ENCODE peak calls at places on chromosomes 5 and 9, in six cellular contexts. Y, U, I, P, V and E are unnamed samples.

GRCh38 chr9:111937781-111938426 is 41.3 kb downstream of the UGCG start:
- DNase-seq in Y (peak; percentile 48), U (no peak), V (peak; percentile 39), P (no peak), I (peak; percentile 68), E (peak; percentile 48)

GRCh38 chr9:71675857-71676165 is 92.5 kb downstream of the CEMIP2 start:
- DNase-seq in U (no peak), I (no peak), P (no peak), Y (no peak), V (no peak), E (no peak)

GRCh38 chr9:110179734-110180133 is 28.2 kb downstream of the C9orf152 start:
- DNase-seq in I (no peak), V (no peak), P (no peak), U (no peak), Y (no peak), E (no peak)

GRCh38 chr9:134682651-134683364 is 41.2 kb downstream of the COL5A1 start:
- DNase-seq in I (no peak), V (no peak), P (no peak), U (no peak), Y (no peak), E (peak; percentile 64)

GRCh38 chr5:76528547-76529334 is 94.5 kb downstream of the F2RL2 start:
- DNase-seq in V (no peak), P (no peak), I (no peak), Y (no peak), U (no peak), E (no peak)

GRCh38 chr5:168424506-168425298 is 61.6 kb upstream of the RARS1 start:
- DNase-seq in Y (no peak), P (no peak), I (no peak), U (no peak), V (no peak), E (no peak)

GRCh38 chr5:172695431-172696054 is 54.5 kb downstream of the NEURL1B start:
- DNase-seq in U (no peak), P (no peak), V (no peak), I (no peak), Y (no peak), E (no peak)

GRCh38 chr5:1445313-1445894 is at the start of gene SLC6A3:
- DNase-seq in P (no peak), V (peak; percentile 44), I (no peak), Y (peak; percentile 46), U (no peak), E (peak; percentile 64)

GRCh38 chr5:96256795-96257470 is 176.1 kb downstream of the PCSK1 start:
- DNase-seq in I (no peak), U (peak; percentile 11), V (peak; percentile 29), Y (peak; percentile 13), P (no peak), E (peak; percentile 27)

GRCh38 chr5:94263068-94263467 is 355.3 kb downstream of the KIAA0825 start:
- DNase-seq in P (no peak), U (no peak), V (no peak), I (no peak), Y (no peak), E (no peak)

GRCh38 chr9:130518943-130519772 is 60.2 kb upstream of the FUBP3 start:
- DNase-seq in V (no peak), Y (no peak), I (no peak), P (no peak), U (no peak), E (no peak)

GRCh38 chr9:123090198-123090896 is 56.9 kb downstream of the GPR21 start:
- DNase-seq in V (no peak), I (no peak), U (no peak), Y (no peak), P (no peak), E (no peak)

GRCh38 chr9:23826120-23826629 is at the start of gene ELAVL2:
- DNase-seq in P (no peak), V (peak; percentile 96), Y (no peak), I (peak; percentile 83), U (peak; percentile 87), E (peak; percentile 86)

GRCh38 chr9:34664281-34665108 is 2.0 kb upstream of the CCL27 start:
- DNase-seq in P (peak; percentile 8), I (peak; percentile 79), V (peak; percentile 91), Y (peak; percentile 79), U (peak; percentile 78), E (peak; percentile 90)

GRCh38 chr5:140628711-140629110 is 4.3 kb downstream of the CD14 start:
- DNase-seq in I (no peak), Y (no peak), U (no peak), P (no peak), V (no peak), E (no peak)

GRCh38 chr9:127175319-127175715 is 52.9 kb upstream of the ANGPTL2 start:
- DNase-seq in Y (no peak), V (no peak), U (no peak), P (no peak), I (no peak), E (peak; percentile 51)

GRCh38 chr5:1666221-1666620 is 133.4 kb downstream of the MRPL36 start:
- DNase-seq in P (no peak), V (no peak), I (no peak), Y (peak; percentile 18), U (no peak), E (no peak)

GRCh38 chr9:107243757-107244156 is 39.3 kb upstream of the RAD23B start:
- DNase-seq in I (no peak), V (peak; percentile 82), U (no peak), Y (no peak), P (no peak), E (no peak)

GRCh38 chr9:107638922-107639321 is 149.4 kb upstream of the KLF4 start:
- DNase-seq in I (peak; percentile 60), Y (no peak), P (no peak), U (no peak), V (peak; percentile 88), E (peak; percentile 82)

GRCh38 chr9:128242828-128243485 is 32.9 kb downstream of the GOLGA2 start:
- DNase-seq in U (no peak), P (no peak), V (no peak), I (no peak), Y (no peak), E (peak; percentile 56)

GRCh38 chr5:88364991-88365390 is 96.3 kb upstream of the TMEM161B start:
- DNase-seq in Y (no peak), I (no peak), U (no peak), V (no peak), P (no peak), E (no peak)

GRCh38 chr9:124037790-124038189 is 26.2 kb downstream of the LHX2 start:
- DNase-seq in U (peak; percentile 26), V (no peak), I (no peak), Y (no peak), P (no peak), E (no peak)

GRCh38 chr9:96567203-96567700 is 52.4 kb downstream of the CDC14B start:
- DNase-seq in P (no peak), I (no peak), V (peak; percentile 29), Y (no peak), U (peak; percentile 31), E (no peak)

GRCh38 chr9:95815153-95815552 is 60.3 kb upstream of the ERCC6L2 start:
- DNase-seq in P (no peak), U (no peak), V (no peak), I (no peak), Y (no peak), E (no peak)

GRCh38 chr5:166562246-166562645 is 1729.2 kb upstream of the WWC1 start:
- DNase-seq in Y (no peak), U (no peak), V (no peak), P (no peak), I (no peak), E (no peak)

GRCh38 chr5:13944564-13945195 is at the start of gene DNAH5:
- DNase-seq in V (no peak), I (no peak), Y (no peak), U (no peak), P (no peak), E (no peak)

GRCh38 chr9:111056554-111056953 is 18.3 kb upstream of the LPAR1 start:
- DNase-seq in U (no peak), P (no peak), V (no peak), I (no peak), Y (no peak), E (no peak)

GRCh38 chr5:118854819-118855218 is 133.5 kb downstream of the DTWD2 start:
- DNase-seq in I (no peak), P (no peak), U (no peak), Y (no peak), V (no peak), E (no peak)

GRCh38 chr5:37248387-37248969 is 698 bp downstream of the CPLANE1 start:
- DNase-seq in V (no peak), U (no peak), P (no peak), Y (no peak), I (no peak), E (no peak)

GRCh38 chr9:15837079-15837679 is 284.3 kb downstream of the CCDC171 start:
- DNase-seq in I (no peak), U (peak; percentile 33), V (peak; percentile 20), P (no peak), Y (peak; percentile 29), E (no peak)